ENCODE peak calls at places on chromosomes 6 and 20, in five cellular contexts. V, U, F, Q and T are unnamed samples.

GRCh38 chr6:43412541-43412940 is 14.8 kb upstream of the ABCC10 start:
- DNase-seq in F (no peak), Q (no peak), V (no peak), U (no peak), T (no peak)

GRCh38 chr6:27562027-27562410 is 89.1 kb upstream of the ZNF184 start:
- DNase-seq in F (no peak), V (no peak), U (no peak), Q (no peak), T (no peak)

GRCh38 chr20:58078741-58079522 is 149.5 kb downstream of the ANKRD60 start:
- DNase-seq in F (peak), U (no peak), Q (peak), V (no peak), T (peak)

GRCh38 chr6:3905853-3906190 is 56.6 kb downstream of the FAM50B start:
- DNase-seq in U (no peak), F (no peak), Q (peak), V (no peak), T (no peak)

GRCh38 chr6:136609878-136610706 is 59.9 kb upstream of the MAP7 start:
- DNase-seq in V (peak), Q (peak), F (peak), U (peak), T (peak)

GRCh38 chr20:59176812-59177211 is 13.2 kb downstream of the ZNF831 start:
- DNase-seq in Q (no peak), V (no peak), F (no peak), U (no peak), T (no peak)

GRCh38 chr20:36544134-36545018 is 3.1 kb downstream of the MYL9 start:
- DNase-seq in V (no peak), U (no peak), Q (peak), F (peak), T (no peak)

GRCh38 chr6:83176256-83176655 is 16.8 kb downstream of the PGM3 start:
- DNase-seq in Q (peak), F (no peak), V (no peak), U (no peak), T (no peak)

GRCh38 chr6:106334646-106335448 is 9.3 kb upstream of the ATG5 start:
- DNase-seq in V (peak), F (peak), U (peak), Q (peak), T (no peak)

GRCh38 chr6:45072014-45072413 is 256.1 kb upstream of the RUNX2 start:
- DNase-seq in Q (peak), U (no peak), F (no peak), V (no peak), T (no peak)

GRCh38 chr6:11152581-11152980 is 41.1 kb upstream of the ERVFRD-1 start:
- DNase-seq in V (no peak), Q (no peak), F (no peak), U (no peak), T (no peak)

GRCh38 chr20:34771680-34772081 is 53.8 kb downstream of the NCOA6 start:
- DNase-seq in V (no peak), U (no peak), F (no peak), Q (peak), T (no peak)

GRCh38 chr20:45359406-45360148 is 3.4 kb upstream of the SYS1 start:
- DNase-seq in Q (peak), V (peak), U (peak), F (peak), T (no peak)

GRCh38 chr6:130296854-130297253 is 69.0 kb upstream of the TMEM200A start:
- DNase-seq in V (no peak), Q (no peak), F (no peak), U (no peak), T (no peak)

GRCh38 chr6:119726086-119726485 is 376.5 kb upstream of the MAN1A1 start:
- DNase-seq in U (no peak), Q (no peak), V (no peak), F (no peak), T (no peak)

GRCh38 chr20:2208897-2209296 is 86.9 kb upstream of the TGM3 start:
- DNase-seq in V (no peak), U (no peak), F (no peak), Q (no peak), T (no peak)

GRCh38 chr6:9455794-9456193 is 959.1 kb downstream of the TFAP2A start:
- DNase-seq in F (no peak), Q (no peak), U (no peak), V (no peak), T (no peak)

GRCh38 chr6:84220809-84221409 is 6.5 kb downstream of the CEP162 start:
- DNase-seq in V (no peak), F (peak), U (peak), Q (peak), T (no peak)

GRCh38 chr6:81561071-81561564 is 191.4 kb downstream of the TENT5A start:
- DNase-seq in F (no peak), V (no peak), U (peak), Q (no peak), T (no peak)

GRCh38 chr20:1619861-1620444 is at the start of gene SIRPB1:
- DNase-seq in Q (no peak), V (peak), U (peak), F (peak), T (no peak)

GRCh38 chr20:22815206-22815551 is 219.9 kb upstream of the SSTR4 start:
- DNase-seq in U (no peak), Q (no peak), V (no peak), F (no peak), T (no peak)

GRCh38 chr20:20210327-20210726 is 157.6 kb upstream of the INSM1 start:
- DNase-seq in Q (no peak), V (no peak), F (no peak), U (no peak), T (no peak)

GRCh38 chr6:134078166-134078565 is 25.7 kb upstream of the SLC2A12 start:
- DNase-seq in V (no peak), Q (no peak), F (no peak), U (no peak), T (no peak)

GRCh38 chr6:170403451-170403850 is 96.9 kb downstream of the FAM120B start:
- DNase-seq in F (no peak), V (no peak), Q (peak), U (no peak), T (no peak)

GRCh38 chr20:38471987-38472512 is 593 bp upstream of the RALGAPB start:
- DNase-seq in V (no peak), Q (no peak), U (peak), F (no peak), T (no peak)

GRCh38 chr6:167450631-167451030 is 125.7 kb downstream of the TTLL2 start:
- DNase-seq in V (no peak), F (no peak), U (no peak), Q (no peak), T (no peak)

DNA sequence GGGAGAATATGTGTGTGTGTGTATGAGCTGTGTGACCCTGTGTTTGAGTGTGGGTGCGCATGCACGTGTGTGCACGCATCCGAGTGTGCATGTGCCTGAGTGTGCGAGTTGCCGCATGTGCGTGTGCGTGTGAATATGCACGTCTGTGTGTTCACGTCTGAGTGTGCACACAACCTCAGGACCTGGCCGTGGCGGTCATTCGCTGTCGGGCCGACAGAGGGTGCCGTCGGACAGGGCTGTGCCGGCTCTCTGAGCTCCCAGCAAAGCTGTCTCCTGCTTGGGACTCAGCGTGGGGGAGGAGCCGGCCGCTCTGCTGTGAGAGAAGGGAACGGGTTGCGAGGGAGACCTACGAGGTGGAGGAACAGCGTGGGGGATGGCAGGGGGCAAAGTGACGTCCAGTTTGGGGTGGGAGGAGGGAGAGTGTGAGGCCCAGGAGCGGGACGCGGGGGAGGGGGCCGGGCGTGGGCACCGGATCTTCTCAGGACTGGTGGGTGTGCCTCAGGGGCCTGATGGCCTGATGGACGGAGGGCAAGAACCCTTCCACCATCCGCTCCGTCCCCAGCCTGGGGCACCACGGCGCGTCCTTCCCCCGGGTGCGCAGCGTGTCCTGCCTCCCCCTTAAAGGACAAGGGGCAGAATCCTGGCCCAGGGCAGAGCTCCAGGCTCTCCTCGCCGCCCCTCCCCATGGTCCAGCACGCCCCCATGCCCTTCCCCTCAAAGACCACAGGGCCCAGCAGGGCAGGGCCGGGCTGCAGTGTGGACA is 19.9 kb downstream of the SLC17A9 start:
- DNase-seq in U (peak), F (peak), V (peak), Q (peak), T (no peak)
- TF ChIP-seq EZH2 in U (no peak), F (peak), V (no peak), Q (no peak), T (no peak)

GRCh38 chr6:144285548-144285797 is 338 bp downstream of the UTRN start:
- DNase-seq in Q (no peak), U (no peak), V (no peak), F (no peak), T (no peak)
- H3K4me3 ChIP-seq in Q (peak), U (peak), V (peak), F (peak), T (peak)

GRCh38 chr6:30730611-30731435 is 10.7 kb downstream of the TUBB start:
- DNase-seq in F (peak), Q (peak), U (peak), V (peak), T (no peak)
- H3K27ac ChIP-seq in F (no peak), Q (no peak), U (no peak), V (peak), T (no peak)

GRCh38 chr6:52253494-52253893 is 9.2 kb upstream of the IL17F start:
- DNase-seq in F (no peak), Q (no peak), V (no peak), U (no peak), T (no peak)
- TF ChIP-seq EZH2 in F (no peak), Q (no peak), V (no peak), U (no peak), T (no peak)